ENCODE peak calls at places on chromosomes 6 and 20, in five cellular contexts. One of them, this sample, is unnamed. For H3K4me1, the result is how much of the 10 kb centered on the place peaks cover.

GRCh38 chr20:7843613-7844012 is 96.6 kb downstream of the HAO1 start:
- DNase-seq in ovary: no peak
- DNase-seq in stomach: no peak
- DNase-seq in H9: no peak
- DNase-seq in colonic mucosa: peak
- DNase-seq in this sample: no peak

GRCh38 chr6:122124908-122125307 is 274.5 kb upstream of the HSF2 start:
- DNase-seq in ovary: no peak
- DNase-seq in stomach: no peak
- DNase-seq in H9: no peak
- DNase-seq in colonic mucosa: no peak
- DNase-seq in this sample: no peak

GRCh38 chr6:10403385-10404106 is 11.3 kb downstream of the TFAP2A start:
- DNase-seq in ovary: no peak
- DNase-seq in stomach: no peak
- DNase-seq in H9: no peak
- DNase-seq in colonic mucosa: no peak
- DNase-seq in this sample: no peak

GRCh38 chr6:392441-393390 is 1.2 kb downstream of the IRF4 start:
- DNase-seq in ovary: no peak
- DNase-seq in stomach: no peak
- DNase-seq in H9: no peak
- DNase-seq in colonic mucosa: no peak
- DNase-seq in this sample: no peak

GRCh38 chr20:48002517-48002970 is 217.3 kb upstream of the SULF2 start:
- DNase-seq in ovary: no peak
- DNase-seq in stomach: no peak
- DNase-seq in H9: no peak
- DNase-seq in colonic mucosa: no peak
- DNase-seq in this sample: no peak

GRCh38 chr20:24721891-24722530 is 227.1 kb upstream of the CST7 start:
- DNase-seq in ovary: no peak
- DNase-seq in stomach: no peak
- DNase-seq in H9: no peak
- DNase-seq in colonic mucosa: no peak
- DNase-seq in this sample: no peak

GRCh38 chr20:20253744-20254330 is 114.1 kb upstream of the INSM1 start:
- DNase-seq in ovary: no peak
- DNase-seq in stomach: no peak
- DNase-seq in H9: no peak
- DNase-seq in colonic mucosa: no peak
- DNase-seq in this sample: no peak

GRCh38 chr6:138464085-138464484 is 35.2 kb downstream of the NHSL1 start:
- DNase-seq in ovary: no peak
- DNase-seq in stomach: no peak
- DNase-seq in H9: no peak
- DNase-seq in colonic mucosa: no peak
- DNase-seq in this sample: no peak

GRCh38 chr6:130674604-130675003 is 152.6 kb upstream of the SMLR1 start:
- DNase-seq in ovary: no peak
- DNase-seq in stomach: no peak
- DNase-seq in H9: no peak
- DNase-seq in colonic mucosa: no peak
- DNase-seq in this sample: no peak

GRCh38 chr20:43043887-43044286 is 145.8 kb downstream of the PTPRT start:
- DNase-seq in ovary: no peak
- DNase-seq in stomach: no peak
- DNase-seq in H9: peak
- DNase-seq in colonic mucosa: no peak
- DNase-seq in this sample: no peak

GRCh38 chr20:32004963-32005362 is 5.3 kb upstream of the CCM2L start:
- DNase-seq in ovary: no peak
- DNase-seq in stomach: no peak
- DNase-seq in H9: no peak
- DNase-seq in colonic mucosa: no peak
- DNase-seq in this sample: peak

GRCh38 chr6:118914598-118914997 is 20.4 kb downstream of the MCM9 start:
- DNase-seq in ovary: no peak
- DNase-seq in stomach: no peak
- DNase-seq in H9: no peak
- DNase-seq in colonic mucosa: no peak
- DNase-seq in this sample: no peak

GRCh38 chr6:44841829-44842228 is 454.3 kb downstream of the CDC5L start:
- DNase-seq in ovary: no peak
- DNase-seq in stomach: no peak
- DNase-seq in H9: no peak
- DNase-seq in colonic mucosa: no peak
- DNase-seq in this sample: no peak

GRCh38 chr6:140372064-140372463 is 997.6 kb upstream of the CITED2 start:
- DNase-seq in ovary: no peak
- DNase-seq in stomach: no peak
- DNase-seq in H9: no peak
- DNase-seq in colonic mucosa: no peak
- DNase-seq in this sample: no peak

GRCh38 chr6:72639920-72640621 is 18.2 kb downstream of the KCNQ5 start:
- DNase-seq in ovary: no peak
- DNase-seq in stomach: no peak
- DNase-seq in H9: no peak
- DNase-seq in colonic mucosa: no peak
- DNase-seq in this sample: no peak

GRCh38 chr20:22455259-22455658 is 129.1 kb downstream of the FOXA2 start:
- DNase-seq in ovary: no peak
- DNase-seq in stomach: no peak
- DNase-seq in H9: no peak
- DNase-seq in colonic mucosa: no peak
- DNase-seq in this sample: no peak

GRCh38 chr6:68658338-68658737 is 23.3 kb downstream of the ADGRB3 start:
- DNase-seq in ovary: no peak
- DNase-seq in stomach: no peak
- DNase-seq in H9: no peak
- DNase-seq in colonic mucosa: no peak
- DNase-seq in this sample: no peak

GRCh38 chr6:84728602-84729001 is 35.8 kb downstream of the TBX18 start:
- DNase-seq in ovary: no peak
- DNase-seq in stomach: no peak
- DNase-seq in H9: no peak
- DNase-seq in colonic mucosa: no peak
- DNase-seq in this sample: peak

GRCh38 chr20:38514947-38515346 is 42.3 kb downstream of the RALGAPB start:
- DNase-seq in ovary: no peak
- DNase-seq in stomach: no peak
- DNase-seq in H9: no peak
- DNase-seq in colonic mucosa: no peak
- DNase-seq in this sample: no peak

GRCh38 chr6:140077712-140078551 is 703.5 kb upstream of the CITED2 start:
- DNase-seq in ovary: no peak
- DNase-seq in stomach: no peak
- DNase-seq in H9: no peak
- DNase-seq in colonic mucosa: no peak
- DNase-seq in this sample: no peak

GRCh38 chr6:220736-221475 is 71.4 kb upstream of the DUSP22 start:
- DNase-seq in ovary: no peak
- DNase-seq in stomach: no peak
- DNase-seq in H9: no peak
- DNase-seq in colonic mucosa: no peak
- DNase-seq in this sample: no peak

GRCh38 chr6:1313755-1314503 is 2.0 kb downstream of the FOXQ1 start:
- DNase-seq in ovary: no peak
- DNase-seq in stomach: peak
- DNase-seq in H9: peak
- DNase-seq in colonic mucosa: peak
- DNase-seq in this sample: peak

GRCh38 chr6:111552241-111552744 is 53.4 kb downstream of the TRAF3IP2 start:
- DNase-seq in ovary: peak
- DNase-seq in stomach: peak
- DNase-seq in H9: peak
- DNase-seq in colonic mucosa: peak
- DNase-seq in this sample: no peak

GRCh38 chr6:111555041-111555440 is 50.6 kb downstream of the TRAF3IP2 start:
- DNase-seq in ovary: no peak
- DNase-seq in stomach: no peak
- DNase-seq in H9: no peak
- DNase-seq in colonic mucosa: no peak
- DNase-seq in this sample: no peak

GRCh38 chr6:111551521-111552231 is 54.0 kb downstream of the TRAF3IP2 start:
- DNase-seq in ovary: no peak
- DNase-seq in stomach: peak
- DNase-seq in H9: no peak
- DNase-seq in colonic mucosa: peak
- DNase-seq in this sample: no peak

GRCh38 chr6:111553580-111553979 is 52.1 kb downstream of the TRAF3IP2 start:
- DNase-seq in ovary: no peak
- DNase-seq in stomach: no peak
- DNase-seq in H9: no peak
- DNase-seq in colonic mucosa: no peak
- DNase-seq in this sample: no peak

GRCh38 chr6:111552999-111553398 is 52.7 kb downstream of the TRAF3IP2 start:
- DNase-seq in ovary: no peak
- DNase-seq in stomach: peak
- DNase-seq in H9: no peak
- DNase-seq in colonic mucosa: no peak
- DNase-seq in this sample: no peak
- H3K4me1 ChIP-seq in ovary: under half
- H3K4me1 ChIP-seq in stomach: under half
- H3K4me1 ChIP-seq in H9: under half
- H3K4me1 ChIP-seq in colonic mucosa: under half
- H3K4me1 ChIP-seq in this sample: under half

GRCh38 chr6:39428152-39428551 is 105.7 kb upstream of the KCNK16 start:
- DNase-seq in ovary: no peak
- DNase-seq in stomach: no peak
- DNase-seq in H9: no peak
- DNase-seq in colonic mucosa: no peak
- DNase-seq in this sample: no peak
- H3K4me1 ChIP-seq in ovary: under half
- H3K4me1 ChIP-seq in stomach: under half
- H3K4me1 ChIP-seq in H9: under half
- H3K4me1 ChIP-seq in colonic mucosa: under half
- H3K4me1 ChIP-seq in this sample: under half

GRCh38 chr20:40706977-40707582 is 18.0 kb upstream of the MAFB start:
- DNase-seq in ovary: no peak
- DNase-seq in stomach: no peak
- DNase-seq in H9: peak
- DNase-seq in colonic mucosa: no peak
- DNase-seq in this sample: peak
- H3K4me1 ChIP-seq in ovary: under half
- H3K4me1 ChIP-seq in stomach: under half
- H3K4me1 ChIP-seq in H9: under half
- H3K4me1 ChIP-seq in colonic mucosa: under half
- H3K4me1 ChIP-seq in this sample: under half

GRCh38 chr6:158471339-158471738 is 88.6 kb upstream of the TMEM181 start:
- DNase-seq in ovary: no peak
- DNase-seq in stomach: no peak
- DNase-seq in H9: no peak
- DNase-seq in colonic mucosa: no peak
- DNase-seq in this sample: no peak
- H3K4me1 ChIP-seq in ovary: under half
- H3K4me1 ChIP-seq in stomach: under half
- H3K4me1 ChIP-seq in H9: under half
- H3K4me1 ChIP-seq in colonic mucosa: under half
- H3K4me1 ChIP-seq in this sample: under half

GRCh38 chr20:36098364-36098763 is 56.2 kb upstream of the EPB41L1 start:
- DNase-seq in ovary: no peak
- DNase-seq in stomach: peak
- DNase-seq in H9: no peak
- DNase-seq in colonic mucosa: peak
- DNase-seq in this sample: no peak

GRCh38 chr20:36097331-36097730 is 57.2 kb upstream of the EPB41L1 start:
- DNase-seq in ovary: no peak
- DNase-seq in stomach: no peak
- DNase-seq in H9: no peak
- DNase-seq in colonic mucosa: peak
- DNase-seq in this sample: no peak

GRCh38 chr20:36094497-36094896 is 60.0 kb upstream of the EPB41L1 start:
- DNase-seq in ovary: no peak
- DNase-seq in stomach: no peak
- DNase-seq in H9: peak
- DNase-seq in colonic mucosa: peak
- DNase-seq in this sample: no peak

GRCh38 chr20:36097751-36098151 is 56.8 kb upstream of the EPB41L1 start:
- DNase-seq in ovary: no peak
- DNase-seq in stomach: peak
- DNase-seq in H9: peak
- DNase-seq in colonic mucosa: no peak
- DNase-seq in this sample: no peak

DNA sequence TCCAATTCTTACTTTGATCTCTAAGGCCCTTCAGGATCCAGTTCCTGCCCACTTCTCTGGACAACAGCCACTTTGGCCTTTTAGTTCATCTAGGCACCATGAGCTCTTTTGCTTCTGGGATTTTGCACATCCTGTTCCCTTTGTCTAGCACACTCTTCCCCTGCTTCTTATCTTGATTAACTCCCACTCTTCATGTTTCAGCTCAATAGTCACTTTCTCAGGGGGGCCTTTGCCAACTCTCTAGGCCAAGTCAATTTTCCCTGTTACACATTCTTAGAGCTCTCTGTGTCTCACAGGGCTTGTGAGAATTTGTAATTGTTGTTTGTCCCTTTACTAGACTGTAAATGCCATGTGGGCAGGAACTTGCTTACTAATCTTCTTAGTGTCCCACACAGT is 58.1 kb upstream of the EPB41L1 start:
- DNase-seq in ovary: no peak
- DNase-seq in stomach: no peak
- DNase-seq in H9: no peak
- DNase-seq in colonic mucosa: no peak
- DNase-seq in this sample: no peak
- H3K4me1 ChIP-seq in ovary: under half
- H3K4me1 ChIP-seq in stomach: half or more
- H3K4me1 ChIP-seq in H9: under half
- H3K4me1 ChIP-seq in colonic mucosa: under half
- H3K4me1 ChIP-seq in this sample: under half